ENCODE peak calls at places on chromosomes 1 and 21, in seven cellular contexts. A is WTC11, Z is endodermal cell, V is prostate gland, R is upper lobe of left lung, M is kidney, J is kidney epithelial cell. P is an unnamed sample.

GRCh38 chr1:113976609-113977278 is 2.5 kb upstream of the OLFML3 start:
- DNase-seq in A (no peak), Z (peak), V (no peak), R (no peak), M (no peak), J (peak), P (no peak)

GRCh38 chr1:183235503-183235902 is 49.4 kb downstream of the LAMC2 start:
- DNase-seq in A (no peak), Z (peak), V (no peak), R (no peak), M (no peak), J (no peak), P (no peak)

GRCh38 chr1:98556521-98557158 is 104.9 kb upstream of the SNX7 start:
- DNase-seq in A (no peak), Z (no peak), V (no peak), R (no peak), M (no peak), J (no peak), P (no peak)

GRCh38 chr1:151006331-151007052 is at the start of gene MINDY1:
- DNase-seq in A (peak), Z (peak), V (peak), R (no peak), M (peak), J (peak), P (peak)

GRCh38 chr1:7940745-7941436 is at the start of gene TNFRSF9:
- DNase-seq in A (no peak), Z (peak), V (no peak), R (no peak), M (no peak), J (no peak), P (no peak)

GRCh38 chr1:167333114-167333513 is 112.4 kb downstream of the POU2F1 start:
- DNase-seq in A (no peak), Z (no peak), V (no peak), R (no peak), M (no peak), J (no peak), P (no peak)

GRCh38 chr21:36654341-36654740 is 44.6 kb upstream of the SIM2 start:
- DNase-seq in A (no peak), Z (no peak), V (no peak), R (peak), M (no peak), J (no peak), P (no peak)

GRCh38 chr1:155640367-155640766 is 30.3 kb downstream of the MSTO1 start:
- DNase-seq in A (no peak), Z (no peak), V (no peak), R (no peak), M (no peak), J (no peak), P (no peak)

GRCh38 chr1:54273092-54273836 is 73.3 kb downstream of the MRPL37 start:
- DNase-seq in A (peak), Z (peak), V (no peak), R (peak), M (peak), J (peak), P (no peak)

GRCh38 chr21:32749662-32750061 is 21.8 kb upstream of the SYNJ1 start:
- DNase-seq in A (no peak), Z (no peak), V (no peak), R (no peak), M (no peak), J (no peak), P (no peak)

GRCh38 chr1:81660286-81660685 is 140.4 kb upstream of the ADGRL2 start:
- DNase-seq in A (no peak), Z (no peak), V (no peak), R (no peak), M (no peak), J (no peak), P (no peak)

GRCh38 chr1:155509064-155509463 is 53.5 kb downstream of the ASH1L start:
- DNase-seq in A (no peak), Z (no peak), V (no peak), R (no peak), M (no peak), J (no peak), P (no peak)

GRCh38 chr21:26374817-26375216 is 198.3 kb downstream of the CYYR1 start:
- DNase-seq in A (no peak), Z (no peak), V (no peak), R (no peak), M (no peak), J (no peak), P (no peak)

GRCh38 chr1:200429221-200429751 is 19.4 kb upstream of the ZNF281 start:
- DNase-seq in A (no peak), Z (no peak), V (no peak), R (no peak), M (no peak), J (no peak), P (no peak)

GRCh38 chr1:225480825-225481434 is 53.1 kb upstream of the LBR start:
- DNase-seq in A (peak), Z (peak), V (no peak), R (no peak), M (no peak), J (no peak), P (peak)

GRCh38 chr1:62406576-62406975 is 30.3 kb upstream of the USP1 start:
- DNase-seq in A (no peak), Z (peak), V (no peak), R (no peak), M (no peak), J (no peak), P (no peak)

GRCh38 chr1:159925713-159926066 is 383 bp upstream of the TAGLN2 start:
- DNase-seq in A (no peak), Z (no peak), V (peak), R (no peak), M (peak), J (no peak), P (no peak)

GRCh38 chr1:241985787-241986186 is 13.1 kb downstream of the MAP1LC3C start:
- DNase-seq in A (peak), Z (peak), V (no peak), R (no peak), M (no peak), J (no peak), P (peak)

DNA sequence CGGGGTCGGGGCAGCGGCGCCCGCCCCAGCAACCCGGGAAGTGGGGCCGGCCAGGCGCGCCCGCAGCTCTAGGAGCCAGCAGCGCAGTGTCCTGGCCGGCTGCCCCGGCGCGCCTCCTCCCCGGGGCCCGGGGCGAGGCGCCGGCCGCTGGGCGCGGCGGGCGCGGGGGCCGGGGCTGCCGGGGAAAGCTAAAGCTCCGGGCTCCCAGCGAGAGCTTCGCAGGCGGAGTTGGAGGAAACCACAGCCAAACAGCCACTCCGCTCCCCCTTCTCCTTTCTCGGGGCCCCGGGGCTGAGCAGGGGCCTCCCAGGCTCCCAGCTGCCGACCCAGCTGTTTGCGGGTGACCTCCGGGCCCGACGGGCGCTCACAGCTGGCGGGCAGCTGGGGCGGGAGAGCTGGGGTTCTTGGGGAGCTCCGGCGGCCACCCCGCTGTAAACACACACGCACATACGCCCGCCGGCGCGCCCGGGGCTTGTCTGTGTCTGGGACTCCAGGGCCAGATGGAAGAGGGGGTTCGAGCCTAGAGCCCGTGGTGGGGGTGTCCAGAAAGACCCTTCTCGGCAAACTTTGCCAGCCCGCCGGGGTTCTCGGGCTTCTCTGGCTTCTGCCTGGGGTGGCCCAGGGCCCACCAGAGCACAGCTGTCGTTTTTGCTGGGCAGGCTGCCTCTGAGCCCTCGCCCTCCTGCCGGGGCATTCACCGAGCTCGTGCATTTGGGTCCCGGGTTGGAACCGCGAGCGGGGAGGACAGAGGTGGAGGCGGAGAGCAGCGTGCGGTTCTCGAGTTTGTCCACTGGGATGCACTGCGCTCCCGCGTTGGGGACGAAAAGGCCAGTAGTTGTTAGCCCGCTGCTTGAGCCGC is 1.5 kb downstream of the AJAP1 start:
- DNase-seq in A (peak), Z (peak), V (peak), R (peak), M (peak), J (no peak), P (peak)
- TF ChIP-seq CTCF in A (no peak), Z (peak), V (no peak), R (no peak), M (peak), J (peak), P (peak)

DNA sequence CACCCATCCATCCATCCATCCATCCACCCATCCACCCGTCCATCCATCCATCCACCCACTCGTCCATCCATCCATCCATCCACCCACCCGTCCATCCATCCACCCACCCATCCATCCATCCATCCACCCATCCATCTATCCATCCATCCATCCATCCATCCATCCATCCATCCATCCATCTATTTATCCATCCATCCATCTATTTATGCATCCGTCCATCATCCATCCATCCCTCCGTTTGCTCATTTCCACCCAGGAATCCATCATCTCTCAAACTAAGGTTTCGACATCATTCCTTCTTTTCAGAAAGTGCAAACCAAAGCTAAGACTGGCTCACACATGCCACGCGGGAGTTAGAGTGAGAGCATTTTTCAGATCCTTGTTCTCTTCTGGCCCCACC is 52.8 kb upstream of the POFUT2 start:
- DNase-seq in A (no peak), Z (no peak), V (no peak), R (no peak), M (peak), J (no peak), P (no peak)
- TF ChIP-seq CTCF in A (no peak), Z (no peak), V (no peak), R (no peak), M (no peak), J (no peak), P (no peak)

GRCh38 chr1:198346178-198346577 is 189.4 kb downstream of the NEK7 start:
- DNase-seq in A (no peak), Z (no peak), V (no peak), R (no peak), M (no peak), J (no peak), P (no peak)

GRCh38 chr1:198352975-198353695 is 187.3 kb downstream of the ATP6V1G3 start:
- DNase-seq in A (no peak), Z (no peak), V (no peak), R (no peak), M (no peak), J (no peak), P (no peak)

DNA sequence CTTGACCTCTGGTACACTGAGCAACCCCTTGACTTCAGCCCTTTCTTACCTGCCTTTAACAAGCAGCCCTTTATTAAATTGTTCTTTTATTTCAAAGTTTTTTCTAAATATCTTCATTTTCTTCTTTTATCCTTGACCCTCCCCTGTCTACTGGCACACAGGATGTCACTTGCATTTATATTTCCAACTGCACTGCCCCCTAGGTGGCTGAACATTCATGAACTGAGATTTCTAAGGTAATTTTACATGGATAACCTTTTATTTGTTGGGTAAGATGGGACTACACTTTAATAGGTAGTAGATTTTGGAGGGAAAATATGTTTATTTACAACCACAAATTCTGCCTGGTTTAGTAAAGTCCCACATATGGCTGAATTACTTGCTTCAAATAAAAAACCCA is 190.0 kb downstream of the ATP6V1G3 start:
- DNase-seq in A (no peak), Z (no peak), V (no peak), R (no peak), M (no peak), J (no peak), P (no peak)
- TF ChIP-seq CTCF in A (no peak), Z (peak), V (no peak), R (no peak), M (no peak), J (peak), P (no peak)

GRCh38 chr1:6471086-6471841 is 5.3 kb upstream of the TNFRSF25 start:
- DNase-seq in A (peak), Z (peak), V (no peak), R (peak), M (peak), J (no peak), P (no peak)

GRCh38 chr1:6473974-6474814 is 8.2 kb upstream of the TNFRSF25 start:
- DNase-seq in A (peak), Z (no peak), V (no peak), R (peak), M (peak), J (no peak), P (no peak)

GRCh38 chr1:6471969-6472368 is 6.0 kb upstream of the TNFRSF25 start:
- DNase-seq in A (no peak), Z (no peak), V (peak), R (no peak), M (peak), J (no peak), P (no peak)

GRCh38 chr1:6473156-6473555 is 7.2 kb upstream of the TNFRSF25 start:
- DNase-seq in A (peak), Z (no peak), V (no peak), R (no peak), M (peak), J (no peak), P (no peak)

GRCh38 chr1:6472391-6472790 is 6.4 kb upstream of the TNFRSF25 start:
- DNase-seq in A (peak), Z (no peak), V (no peak), R (peak), M (no peak), J (no peak), P (peak)
- TF ChIP-seq CTCF in A (peak), Z (peak), V (no peak), R (no peak), M (no peak), J (peak), P (peak)

GRCh38 chr1:209797978-209798639 is 7.8 kb downstream of the IRF6 start:
- DNase-seq in A (no peak), Z (peak), V (peak), R (no peak), M (no peak), J (no peak), P (no peak)
- TF ChIP-seq CTCF in A (no peak), Z (peak), V (no peak), R (no peak), M (no peak), J (peak), P (no peak)

GRCh38 chr1:117679868-117680267 is 74.0 kb downstream of the TENT5C start:
- DNase-seq in A (no peak), Z (no peak), V (no peak), R (no peak), M (no peak), J (no peak), P (no peak)
- TF ChIP-seq CTCF in A (no peak), Z (no peak), V (no peak), R (no peak), M (no peak), J (no peak), P (no peak)

GRCh38 chr1:193957556-193958095 is 771.2 kb upstream of the B3GALT2 start:
- DNase-seq in A (no peak), Z (no peak), V (no peak), R (no peak), M (no peak), J (no peak), P (no peak)

GRCh38 chr1:193951989-193952388 is 765.6 kb upstream of the B3GALT2 start:
- DNase-seq in A (no peak), Z (no peak), V (no peak), R (no peak), M (no peak), J (no peak), P (no peak)

GRCh38 chr1:193952778-193953374 is 766.5 kb upstream of the B3GALT2 start:
- DNase-seq in A (no peak), Z (no peak), V (no peak), R (no peak), M (no peak), J (no peak), P (no peak)
- TF ChIP-seq CTCF in A (no peak), Z (no peak), V (no peak), R (no peak), M (no peak), J (no peak), P (no peak)

GRCh38 chr1:245434285-245434684 is 279.5 kb downstream of the KIF26B start:
- DNase-seq in A (no peak), Z (peak), V (no peak), R (no peak), M (no peak), J (no peak), P (no peak)
- TF ChIP-seq CTCF in A (no peak), Z (peak), V (no peak), R (no peak), M (no peak), J (no peak), P (no peak)

GRCh38 chr1:179103999-179104398 is 22.1 kb downstream of the TOR3A start:
- DNase-seq in A (no peak), Z (no peak), V (no peak), R (no peak), M (no peak), J (no peak), P (no peak)

GRCh38 chr1:179104851-179105250 is 23.0 kb downstream of the TOR3A start:
- DNase-seq in A (no peak), Z (no peak), V (no peak), R (no peak), M (no peak), J (no peak), P (no peak)

GRCh38 chr1:179108644-179109043 is 26.8 kb downstream of the TOR3A start:
- DNase-seq in A (no peak), Z (no peak), V (no peak), R (no peak), M (no peak), J (no peak), P (no peak)

GRCh38 chr1:179107706-179108629 is 26.1 kb downstream of the TOR3A start:
- DNase-seq in A (no peak), Z (no peak), V (no peak), R (no peak), M (no peak), J (no peak), P (no peak)

GRCh38 chr1:179105393-179105792 is 23.5 kb downstream of the TOR3A start:
- DNase-seq in A (peak), Z (peak), V (no peak), R (no peak), M (no peak), J (no peak), P (no peak)
- TF ChIP-seq CTCF in A (peak), Z (peak), V (no peak), R (no peak), M (no peak), J (peak), P (peak)

GRCh38 chr1:64242895-64243756 is 39.7 kb downstream of the UBE2U start:
- DNase-seq in A (no peak), Z (no peak), V (no peak), R (no peak), M (no peak), J (no peak), P (no peak)
- TF ChIP-seq CTCF in A (no peak), Z (peak), V (peak), R (no peak), M (peak), J (peak), P (peak)